ENCODE peak calls at places on chromosomes 1 and 21, in six cellular contexts. One of them, this sample, is unnamed.

GRCh38 chr21:37753122-37753599 is 163.1 kb downstream of the KCNJ6 start:
- DNase-seq in T-cell: no peak
- DNase-seq in iris pigment epithelial cell: no peak
- DNase-seq in NAMALWA: no peak
- DNase-seq in T-helper 17 cell: no peak
- DNase-seq in OCI-M1: no peak
- DNase-seq in this sample: no peak

GRCh38 chr1:41495171-41495948 is 10.9 kb upstream of the EDN2 start:
- DNase-seq in OCI-M1: peak
- DNase-seq in T-cell: no peak
- DNase-seq in NAMALWA: no peak
- DNase-seq in iris pigment epithelial cell: peak
- DNase-seq in T-helper 17 cell: no peak
- DNase-seq in this sample: peak

GRCh38 chr21:34707876-34708325 is 39.1 kb downstream of the CLIC6 start:
- DNase-seq in NAMALWA: no peak
- DNase-seq in T-helper 17 cell: no peak
- DNase-seq in T-cell: peak
- DNase-seq in iris pigment epithelial cell: no peak
- DNase-seq in OCI-M1: peak
- DNase-seq in this sample: no peak

GRCh38 chr1:106619080-106619826 is 437.2 kb upstream of the PRMT6 start:
- DNase-seq in NAMALWA: no peak
- DNase-seq in iris pigment epithelial cell: no peak
- DNase-seq in T-cell: no peak
- DNase-seq in T-helper 17 cell: no peak
- DNase-seq in OCI-M1: no peak
- DNase-seq in this sample: no peak

GRCh38 chr1:56188855-56189254 is 390.5 kb downstream of the PLPP3 start:
- DNase-seq in T-helper 17 cell: no peak
- DNase-seq in NAMALWA: no peak
- DNase-seq in iris pigment epithelial cell: no peak
- DNase-seq in OCI-M1: no peak
- DNase-seq in T-cell: no peak
- DNase-seq in this sample: no peak

GRCh38 chr21:26747216-26747615 is 98.0 kb downstream of the ADAMTS1 start:
- DNase-seq in iris pigment epithelial cell: no peak
- DNase-seq in OCI-M1: no peak
- DNase-seq in T-helper 17 cell: no peak
- DNase-seq in T-cell: no peak
- DNase-seq in NAMALWA: no peak
- DNase-seq in this sample: no peak

GRCh38 chr1:160325252-160325651 is 17.8 kb downstream of the COPA start:
- DNase-seq in T-helper 17 cell: no peak
- DNase-seq in T-cell: no peak
- DNase-seq in OCI-M1: no peak
- DNase-seq in NAMALWA: no peak
- DNase-seq in iris pigment epithelial cell: no peak
- DNase-seq in this sample: no peak

GRCh38 chr1:204513117-204513716 is 3.0 kb upstream of the MDM4 start:
- DNase-seq in T-cell: peak
- DNase-seq in iris pigment epithelial cell: no peak
- DNase-seq in T-helper 17 cell: peak
- DNase-seq in OCI-M1: no peak
- DNase-seq in NAMALWA: peak
- DNase-seq in this sample: no peak

GRCh38 chr1:25066253-25066652 is 136.2 kb upstream of the RUNX3 start:
- DNase-seq in T-helper 17 cell: no peak
- DNase-seq in NAMALWA: no peak
- DNase-seq in iris pigment epithelial cell: no peak
- DNase-seq in OCI-M1: no peak
- DNase-seq in T-cell: no peak
- DNase-seq in this sample: no peak

GRCh38 chr1:221166559-221167318 is 287.5 kb downstream of the HLX start:
- DNase-seq in T-helper 17 cell: no peak
- DNase-seq in iris pigment epithelial cell: no peak
- DNase-seq in NAMALWA: peak
- DNase-seq in T-cell: no peak
- DNase-seq in OCI-M1: peak
- DNase-seq in this sample: no peak

GRCh38 chr1:61434276-61434675 is 290.7 kb downstream of the TM2D1 start:
- DNase-seq in NAMALWA: no peak
- DNase-seq in T-cell: no peak
- DNase-seq in T-helper 17 cell: no peak
- DNase-seq in iris pigment epithelial cell: peak
- DNase-seq in OCI-M1: no peak
- DNase-seq in this sample: no peak

GRCh38 chr1:44086722-44087474 is 31.7 kb upstream of the KLF17 start:
- DNase-seq in iris pigment epithelial cell: no peak
- DNase-seq in T-helper 17 cell: no peak
- DNase-seq in OCI-M1: no peak
- DNase-seq in T-cell: no peak
- DNase-seq in NAMALWA: no peak
- DNase-seq in this sample: no peak

This sample was measured in cardiac fibroblast.